ENCODE peak calls at places on chromosomes 13 and 19, in four cellular contexts. K is cardiac muscle cell, B is Peyer's patch, U is upper lobe of left lung. C is an unnamed sample. For H3K4me1, the result is how much of the 10 kb centered on the place peaks cover.

GRCh38 chr19:41616785-41617621 is 9.9 kb downstream of the CEACAM4 start:
- DNase-seq in B (no peak), K (peak), U (no peak), C (no peak)

GRCh38 chr13:99275093-99275469 is 16.9 kb upstream of the GPR18 start:
- DNase-seq in K (peak), U (no peak), B (peak), C (no peak)

GRCh38 chr13:28707629-28708427 is 10.9 kb downstream of the SLC46A3 start:
- DNase-seq in K (peak), U (no peak), B (no peak), C (no peak)

GRCh38 chr19:33032218-33032781 is 32.4 kb downstream of the RHPN2 start:
- DNase-seq in B (peak), K (no peak), U (no peak), C (no peak)

GRCh38 chr19:4361152-4362037 is 18.0 kb downstream of the MPND start:
- DNase-seq in U (no peak), K (no peak), B (no peak), C (no peak)

GRCh38 chr13:63680704-63681103 is 2265.1 kb upstream of the PCDH20 start:
- DNase-seq in U (no peak), K (no peak), B (no peak), C (no peak)

GRCh38 chr13:112692104-112692503 is 2.3 kb downstream of the ATP11A start:
- DNase-seq in U (no peak), B (no peak), K (no peak), C (no peak)

GRCh38 chr13:80469841-80470378 is 129.0 kb upstream of the SPRY2 start:
- DNase-seq in K (peak), U (peak), B (peak), C (no peak)

GRCh38 chr19:23665651-23666410 is 21.2 kb downstream of the ZNF675 start:
- DNase-seq in B (no peak), U (no peak), K (no peak), C (no peak)

GRCh38 chr19:1274081-1274851 is 1.1 kb upstream of the FAM174C start:
- DNase-seq in K (no peak), B (no peak), U (no peak), C (no peak)

GRCh38 chr13:113548778-113549621 is 35.6 kb upstream of the TFDP1 start:
- DNase-seq in B (peak), U (no peak), K (no peak), C (peak)

GRCh38 chr13:110702591-110703526 is 3.1 kb downstream of the CARS2 start:
- DNase-seq in B (no peak), U (no peak), K (peak), C (no peak)

GRCh38 chr13:113305208-113305607 is 8.2 kb downstream of the LAMP1 start:
- DNase-seq in B (no peak), K (no peak), U (no peak), C (no peak)

GRCh38 chr13:34128661-34129060 is 310.7 kb downstream of the RFC3 start:
- DNase-seq in U (no peak), K (no peak), B (no peak), C (no peak)

GRCh38 chr19:7976461-7976860 is 29.0 kb downstream of the ELAVL1 start:
- DNase-seq in K (no peak), U (no peak), B (no peak), C (no peak)

GRCh38 chr19:52896431-52897148 is 845 bp downstream of the ZNF320 start:
- DNase-seq in B (peak), U (peak), K (peak), C (peak)

GRCh38 chr13:76637651-76638111 is 248.5 kb downstream of the KCTD12 start:
- DNase-seq in U (no peak), B (no peak), K (peak), C (no peak)

GRCh38 chr13:53191091-53191490 is 162.5 kb downstream of the OLFM4 start:
- DNase-seq in K (peak), U (no peak), B (no peak), C (no peak)

GRCh38 chr19:50433201-50434180 is 799 bp downstream of the MYBPC2 start:
- DNase-seq in U (no peak), B (no peak), K (no peak), C (no peak)

GRCh38 chr19:50430888-50431342 is 1.8 kb upstream of the MYBPC2 start:
- DNase-seq in U (no peak), K (no peak), B (peak), C (no peak)

GRCh38 chr19:50432221-50432626 is 468 bp upstream of the MYBPC2 start:
- DNase-seq in K (peak), U (no peak), B (no peak), C (no peak)

GRCh38 chr19:50432658-50433057 is at the start of gene MYBPC2:
- DNase-seq in K (peak), B (no peak), U (no peak), C (no peak)

DNA sequence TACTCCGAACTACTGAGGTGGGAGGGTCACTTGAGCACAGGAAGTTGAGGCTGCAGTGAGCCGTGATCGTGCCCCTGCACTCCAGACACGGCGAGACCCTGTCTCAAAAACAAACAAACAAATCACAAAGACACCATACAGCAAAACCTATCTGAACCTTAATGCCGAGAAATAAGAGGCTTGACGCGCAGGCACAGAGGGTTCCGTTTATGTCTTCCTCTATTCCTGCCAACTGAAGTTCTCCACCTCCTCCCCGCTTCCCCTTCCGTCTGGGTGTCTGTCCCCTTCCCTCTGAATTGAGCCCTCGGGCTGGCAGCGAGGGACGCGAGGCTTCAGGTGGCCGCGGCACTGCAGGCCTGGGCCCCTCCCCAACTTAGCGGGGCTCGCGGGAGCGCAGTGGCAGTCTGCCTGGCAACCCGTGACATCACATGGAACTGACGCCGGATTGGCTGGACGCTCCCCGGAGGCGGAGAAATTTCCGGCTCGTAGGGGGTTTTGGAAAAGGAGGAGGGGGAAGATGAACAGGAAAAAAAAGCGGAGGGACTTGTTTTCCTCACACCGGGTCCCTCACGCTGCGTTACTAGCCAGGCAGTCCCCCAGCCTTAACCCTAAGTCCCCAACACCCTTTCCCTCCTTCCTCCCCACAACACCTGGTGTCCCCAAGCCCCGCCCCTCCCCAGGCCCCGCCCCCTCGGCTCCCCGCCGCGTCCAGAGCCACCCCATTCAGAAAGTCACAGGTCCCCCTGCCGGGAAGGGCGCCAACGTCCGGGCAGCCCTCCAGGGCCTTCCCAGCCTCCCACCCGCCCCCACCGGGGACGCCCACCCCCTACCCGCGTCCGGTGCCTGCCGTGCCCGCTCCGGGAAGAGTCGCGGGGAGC is 1.1 kb upstream of the MYBPC2 start:
- DNase-seq in U (peak), K (peak), B (peak), C (peak)
- H3K27ac ChIP-seq in U (peak), K (no peak), B (peak), C (peak)

GRCh38 chr13:51831519-51831918 is 13.5 kb downstream of the TMEM272 start:
- DNase-seq in K (no peak), U (no peak), B (no peak), C (no peak)
- H3K4me1 ChIP-seq in K (under half), U (under half), B (under half), C (under half)

GRCh38 chr13:40063743-40064142 is 408.3 kb downstream of the COG6 start:
- DNase-seq in K (peak), U (no peak), B (no peak), C (no peak)

GRCh38 chr13:40061466-40062450 is 406.3 kb downstream of the COG6 start:
- DNase-seq in B (no peak), K (peak), U (no peak), C (no peak)

GRCh38 chr13:40064723-40065122 is 409.3 kb downstream of the COG6 start:
- DNase-seq in U (no peak), B (no peak), K (peak), C (no peak)

GRCh38 chr13:40064154-40064713 is 408.8 kb downstream of the COG6 start:
- DNase-seq in B (no peak), U (no peak), K (no peak), C (no peak)

DNA sequence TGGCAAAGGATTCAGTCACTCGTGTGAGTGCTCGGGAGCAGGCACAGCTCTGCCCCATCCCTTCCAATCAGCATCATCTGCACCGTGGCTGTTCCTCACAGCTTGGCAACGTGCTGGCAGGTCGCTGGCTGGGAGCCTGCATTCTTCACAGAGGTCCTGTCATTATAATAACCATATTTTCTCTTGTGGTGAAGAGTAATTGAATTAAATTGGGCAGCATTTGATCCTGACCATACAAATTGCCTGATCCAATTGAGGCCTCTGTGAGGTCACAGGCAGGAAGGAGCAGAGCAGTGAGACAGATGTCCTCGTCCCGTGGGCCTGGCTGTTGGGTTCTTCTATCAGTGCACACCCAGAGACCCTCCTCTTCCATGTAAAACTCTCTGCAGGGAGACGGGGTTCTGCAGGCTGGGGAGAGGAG is 407.8 kb downstream of the COG6 start:
- DNase-seq in U (no peak), B (no peak), K (peak), C (no peak)
- H3K27ac ChIP-seq in U (no peak), B (no peak), K (no peak), C (no peak)

DNA sequence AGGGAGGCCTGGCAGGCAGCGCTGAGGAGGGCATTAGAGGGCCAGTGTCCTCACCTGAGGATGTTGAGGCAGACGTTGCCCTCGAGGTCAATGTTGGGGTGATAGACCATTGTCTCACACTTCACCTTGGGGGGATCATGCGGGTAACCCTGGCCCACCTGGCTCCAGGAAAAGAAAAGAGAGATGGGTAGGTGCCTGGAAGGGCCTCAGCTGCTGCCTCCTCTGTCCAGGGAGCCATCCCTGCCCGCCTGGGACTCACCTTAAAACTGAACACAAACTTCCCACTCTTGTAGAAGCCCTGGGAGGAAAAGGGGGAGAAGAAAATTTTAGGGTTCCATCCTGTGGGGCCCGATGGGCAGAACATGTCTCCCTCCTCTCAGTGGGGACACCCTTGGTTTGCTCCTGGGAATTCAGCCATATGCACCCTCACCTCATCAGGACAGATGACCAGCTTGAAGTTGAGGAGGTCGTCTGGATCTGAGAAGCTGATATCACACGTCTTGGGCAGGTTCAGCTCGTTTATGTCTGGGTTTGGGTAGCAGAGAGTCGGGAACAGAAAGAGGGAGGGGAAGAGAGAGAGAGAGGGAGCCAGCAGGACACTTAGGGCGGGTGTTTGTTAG is 1.7 kb downstream of the UBE2M start:
- DNase-seq in U (no peak), K (no peak), B (no peak), C (no peak)
- H3K4me1 ChIP-seq in U (under half), K (under half), B (under half), C (under half)

DNA sequence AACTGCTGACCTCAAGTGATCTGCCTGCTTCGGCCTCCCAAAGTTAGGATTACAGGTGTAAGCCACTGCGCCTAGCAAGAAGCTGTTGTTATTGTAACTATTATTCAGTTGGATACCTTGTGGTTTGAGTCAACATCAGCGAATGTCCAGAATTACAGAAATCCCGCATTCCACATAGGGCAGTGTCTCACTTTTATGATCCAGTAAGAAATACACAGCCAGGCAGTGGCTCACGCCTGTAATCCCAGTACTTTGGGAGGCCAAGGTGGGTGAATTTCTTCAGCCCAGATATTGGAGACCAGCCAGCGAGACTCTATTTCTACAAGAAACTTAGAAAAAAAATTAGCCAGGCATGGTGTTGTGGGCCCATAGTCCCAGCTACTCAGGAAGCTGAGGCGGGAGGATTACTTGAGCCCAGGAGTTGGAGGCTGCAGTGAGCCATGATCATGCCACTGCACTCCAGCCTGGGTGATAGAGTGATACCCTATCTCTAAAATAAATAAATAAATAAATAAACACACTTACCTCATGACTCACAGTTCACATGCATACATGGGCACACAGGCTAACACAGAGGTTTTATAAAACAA is 43.8 kb downstream of the SPTBN4 start:
- DNase-seq in U (no peak), K (no peak), B (no peak), C (no peak)
- H3K27ac ChIP-seq in U (no peak), K (no peak), B (no peak), C (no peak)

GRCh38 chr13:51456510-51456909 is 3.7 kb upstream of the INTS6 start:
- DNase-seq in B (no peak), U (no peak), K (no peak), C (no peak)

GRCh38 chr13:51452391-51453307 is at the start of gene INTS6:
- DNase-seq in B (peak), U (peak), K (peak), C (peak)

GRCh38 chr13:51455532-51455931 is 2.7 kb upstream of the INTS6 start:
- DNase-seq in U (no peak), B (no peak), K (no peak), C (no peak)

GRCh38 chr13:51453308-51453958 is 597 bp upstream of the INTS6 start:
- DNase-seq in B (peak), U (no peak), K (no peak), C (peak)

DNA sequence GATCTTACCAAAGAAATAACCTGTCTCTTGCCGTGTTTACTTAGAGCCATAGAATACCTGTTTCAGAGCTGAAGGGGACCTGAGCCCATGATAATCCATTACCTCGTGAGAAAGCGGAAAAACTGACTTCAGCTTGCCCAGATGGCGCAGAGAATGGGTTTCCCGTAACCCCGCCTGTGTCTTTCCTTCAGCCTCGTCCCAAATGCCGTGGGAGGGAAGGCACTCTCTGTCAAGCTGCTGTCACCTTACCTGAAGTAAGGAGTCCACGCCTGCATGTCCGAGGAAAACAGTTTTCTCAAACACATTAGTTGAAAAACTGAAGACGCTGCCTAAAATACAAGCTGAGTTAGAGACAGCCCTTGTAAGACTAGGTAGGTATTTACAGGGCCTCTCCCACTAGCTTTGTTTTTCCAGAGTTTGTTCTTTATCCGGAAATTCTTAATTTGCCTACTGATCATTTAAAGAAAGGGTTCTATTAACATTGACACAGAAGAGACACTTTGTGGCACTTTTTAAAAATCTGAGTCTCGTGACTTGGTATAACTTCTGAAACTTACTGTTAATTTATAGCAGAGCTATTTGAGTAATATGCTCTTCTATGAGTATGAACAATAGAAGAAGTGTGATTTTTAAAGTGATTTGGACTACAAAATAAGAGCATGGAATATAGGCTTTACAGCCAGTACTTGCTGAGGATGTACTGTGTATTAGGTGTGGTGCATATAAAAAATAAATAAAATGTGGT is 1.3 kb upstream of the INTS6 start:
- DNase-seq in U (no peak), B (peak), K (no peak), C (no peak)
- H3K4me1 ChIP-seq in U (under half), B (under half), K (under half), C (under half)

DNA sequence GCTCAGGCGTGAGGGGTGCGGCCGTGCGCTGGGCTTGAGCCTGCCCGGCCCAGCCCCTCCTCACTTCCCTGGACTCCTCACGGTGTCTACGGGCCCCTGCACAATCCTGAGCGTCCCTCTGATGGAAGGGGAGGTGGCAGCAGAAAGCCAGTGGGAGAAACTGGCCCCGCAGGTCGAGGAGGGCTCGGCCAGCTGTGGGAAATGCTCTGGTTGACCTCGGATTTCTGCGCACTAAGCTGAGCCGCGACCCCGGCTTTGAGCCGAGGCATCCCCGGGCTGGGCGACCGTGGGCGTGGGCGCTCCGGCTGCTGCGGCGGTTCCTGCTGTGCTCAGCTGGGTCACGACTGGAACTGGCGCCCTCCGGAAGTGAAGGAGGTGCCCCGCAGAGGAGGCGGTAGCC is 70.1 kb downstream of the ZNF208 start:
- DNase-seq in U (no peak), B (no peak), K (no peak), C (no peak)
- H3K27ac ChIP-seq in U (no peak), B (no peak), K (no peak), C (no peak)

GRCh38 chr19:48754950-48755645 is at the start of gene FGF21:
- DNase-seq in B (no peak), K (no peak), U (no peak), C (no peak)

GRCh38 chr19:48756686-48757085 is 1.4 kb downstream of the FGF21 start:
- DNase-seq in U (no peak), K (no peak), B (no peak), C (no peak)

GRCh38 chr19:48757741-48758144 is 2.4 kb downstream of the FGF21 start:
- DNase-seq in K (no peak), B (no peak), U (no peak), C (no peak)

GRCh38 chr19:48757089-48757675 is 1.9 kb downstream of the FGF21 start:
- DNase-seq in B (no peak), K (no peak), U (no peak), C (no peak)

DNA sequence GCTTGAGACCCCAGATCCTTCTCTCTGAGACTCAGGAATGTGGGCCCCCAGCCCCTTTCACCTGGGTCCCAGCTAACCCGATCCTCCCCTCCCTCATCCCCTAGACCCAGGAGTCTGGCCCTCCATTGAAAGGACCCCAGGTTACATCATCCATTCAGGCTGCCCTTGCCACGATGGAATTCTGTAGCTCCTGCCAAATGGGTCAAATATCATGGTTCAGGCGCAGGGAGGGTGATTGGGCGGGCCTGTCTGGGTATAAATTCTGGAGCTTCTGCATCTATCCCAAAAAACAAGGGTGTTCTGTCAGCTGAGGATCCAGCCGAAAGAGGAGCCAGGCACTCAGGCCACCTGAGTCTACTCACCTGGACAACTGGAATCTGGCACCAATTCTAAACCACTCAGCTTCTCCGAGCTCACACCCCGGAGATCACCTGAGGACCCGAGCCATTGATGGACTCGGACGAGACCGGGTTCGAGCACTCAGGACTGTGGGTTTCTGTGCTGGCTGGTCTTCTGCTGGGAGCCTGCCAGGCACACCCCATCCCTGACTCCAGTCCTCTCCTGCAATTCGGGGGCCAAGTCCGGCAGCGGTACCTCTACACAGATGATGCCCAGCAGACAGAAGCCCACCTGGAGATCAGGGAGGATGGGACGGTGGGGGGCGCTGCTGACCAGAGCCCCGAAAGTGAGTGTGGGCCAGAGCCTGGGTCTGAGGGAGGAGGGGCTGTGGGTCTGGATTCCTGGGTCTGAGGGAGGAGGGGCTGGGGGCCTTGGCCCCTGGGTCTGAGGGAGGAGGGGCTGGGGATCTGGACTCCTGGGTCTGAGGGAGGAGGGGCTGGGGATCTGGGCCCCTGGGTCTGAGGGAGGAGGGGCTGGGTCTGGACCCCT is 707 bp downstream of the FGF21 start:
- DNase-seq in K (no peak), B (no peak), U (no peak), C (no peak)
- H3K4me1 ChIP-seq in K (under half), B (under half), U (under half), C (under half)

C was measured in upper lobe of right lung.